ENCODE peak calls at places on chromosomes 11 and 22, in ten cellular contexts. Z, H, B, A, K, N, C, M, J and Q are unnamed samples.

GRCh38 chr22:44143596-44143995 is 37.1 kb upstream of the PARVG start:
- DNase-seq in Z (no peak), H (no peak), B (no peak), A (no peak), K (no peak), N (no peak), C (no peak), M (no peak), J (no peak), Q (no peak)

GRCh38 chr22:36055376-36056310 is 27.0 kb upstream of the RBFOX2 start:
- DNase-seq in Z (no peak), H (no peak), B (no peak), A (peak; percentile 75), K (no peak), N (no peak), C (no peak), M (no peak), J (no peak), Q (no peak)

GRCh38 chr11:104338186-104338585 is 174.2 kb upstream of the PDGFD start:
- DNase-seq in Z (no peak), H (no peak), B (peak; percentile 53), A (no peak), K (no peak), N (no peak), C (no peak), M (no peak), J (peak; percentile 24), Q (no peak)

GRCh38 chr11:117097567-117098268 is 510 bp downstream of the SIK3 start:
- DNase-seq in Z (no peak), H (peak; percentile 50), B (no peak), A (no peak), K (peak; percentile 48), N (peak; percentile 36), C (peak; percentile 56), M (no peak), J (no peak), Q (peak; percentile 74)

GRCh38 chr22:49307870-49308269 is 519.8 kb downstream of the BRD1 start:
- DNase-seq in Z (no peak), H (peak; percentile 2), B (no peak), A (no peak), K (peak; percentile 3), N (no peak), C (peak; percentile 26), M (no peak), J (no peak), Q (peak; percentile 33)

GRCh38 chr22:24824915-24825314 is 18.9 kb downstream of the SGSM1 start:
- DNase-seq in Z (no peak), H (no peak), B (no peak), A (no peak), K (no peak), N (no peak), C (no peak), M (no peak), J (no peak), Q (no peak)

GRCh38 chr11:125591659-125592304 is 870 bp upstream of the STT3A start:
- DNase-seq in Z (peak; percentile 30), H (peak; percentile 45), B (peak; percentile 45), A (no peak), K (peak; percentile 41), N (peak; percentile 34), C (peak; percentile 51), M (no peak), J (peak; percentile 50), Q (no peak)

GRCh38 chr11:72724851-72725730 is 27.1 kb downstream of the ARAP1 start:
- DNase-seq in Z (peak; percentile 80), H (peak; percentile 79), B (peak; percentile 60), A (peak; percentile 65), K (peak; percentile 74), N (peak; percentile 78), C (no peak), M (peak; percentile 65), J (peak; percentile 90), Q (no peak)

GRCh38 chr11:693415-693831 is 1.6 kb downstream of the DEAF1 start:
- DNase-seq in Z (no peak), H (no peak), B (peak; percentile 46), A (no peak), K (no peak), N (no peak), C (no peak), M (no peak), J (peak; percentile 33), Q (no peak)

GRCh38 chr11:116927163-116927772 is 89.8 kb upstream of the APOA1 start:
- DNase-seq in Z (peak; percentile 5), H (peak; percentile 25), B (no peak), A (no peak), K (no peak), N (no peak), C (no peak), M (no peak), J (no peak), Q (no peak)

GRCh38 chr11:128208329-128209220 is 378.8 kb downstream of the ETS1 start:
- DNase-seq in Z (no peak), H (no peak), B (peak; percentile 94), A (peak; percentile 76), K (no peak), N (peak; percentile 77), C (no peak), M (peak; percentile 72), J (peak; percentile 99), Q (no peak)

GRCh38 chr11:20451568-20451967 is 64.1 kb downstream of the PRMT3 start:
- DNase-seq in Z (no peak), H (no peak), B (peak; percentile 3), A (peak; percentile 37), K (no peak), N (peak; percentile 38), C (no peak), M (no peak), J (no peak), Q (no peak)

GRCh38 chr22:28171135-28171534 is 252.1 kb upstream of the PITPNB start:
- DNase-seq in Z (no peak), H (no peak), B (no peak), A (no peak), K (no peak), N (no peak), C (no peak), M (no peak), J (peak; percentile 82), Q (no peak)

GRCh38 chr11:93525601-93526000 is 17.6 kb downstream of the SMCO4 start:
- DNase-seq in Z (no peak), H (no peak), B (no peak), A (no peak), K (no peak), N (no peak), C (no peak), M (no peak), J (peak; percentile 60), Q (no peak)

GRCh38 chr11:102924851-102925380 is 30.6 kb downstream of the MMP13 start:
- DNase-seq in Z (no peak), H (no peak), B (peak; percentile 34), A (peak; percentile 15), K (peak; percentile 19), N (no peak), C (no peak), M (no peak), J (no peak), Q (no peak)

GRCh38 chr11:34454308-34455032 is 15.7 kb downstream of the CAT start:
- DNase-seq in Z (no peak), H (no peak), B (no peak), A (no peak), K (peak; percentile 58), N (no peak), C (no peak), M (no peak), J (no peak), Q (no peak)

GRCh38 chr11:26820739-26821138 is 98.9 kb upstream of the SLC5A12 start:
- DNase-seq in Z (no peak), H (no peak), B (peak; percentile 89), A (no peak), K (no peak), N (peak; percentile 34), C (no peak), M (peak; percentile 15), J (peak; percentile 97), Q (no peak)
- TF ChIP-seq CTCF in Z (no peak), H (no peak), B (no peak), A (no peak), K (no peak), N (no peak), C (no peak), M (no peak), J (no peak), Q (no peak)

GRCh38 chr22:41245917-41246499 is 5.3 kb upstream of the CHADL start:
- DNase-seq in Z (no peak), H (no peak), B (no peak), A (no peak), K (no peak), N (no peak), C (no peak), M (no peak), J (no peak), Q (peak; percentile 83)
- TF ChIP-seq CTCF in Z (no peak), H (peak; percentile 34), B (no peak), A (no peak), K (no peak), N (no peak), C (no peak), M (no peak), J (no peak), Q (peak; percentile 80)

GRCh38 chr11:89205378-89205777 is 27.7 kb downstream of the TYR start:
- DNase-seq in Z (no peak), H (no peak), B (no peak), A (no peak), K (no peak), N (peak; percentile 3), C (no peak), M (no peak), J (no peak), Q (no peak)
- TF ChIP-seq CTCF in Z (no peak), H (no peak), B (no peak), A (no peak), K (no peak), N (no peak), C (no peak), M (no peak), J (no peak), Q (no peak)

GRCh38 chr11:4700436-4700820 is 2.8 kb upstream of the OR51E2 start:
- DNase-seq in Z (no peak), H (no peak), B (no peak), A (no peak), K (no peak), N (no peak), C (no peak), M (no peak), J (no peak), Q (no peak)

GRCh38 chr11:4695442-4695841 is 2.2 kb downstream of the OR51E2 start:
- DNase-seq in Z (no peak), H (no peak), B (no peak), A (no peak), K (no peak), N (no peak), C (no peak), M (peak; percentile 8), J (no peak), Q (no peak)

GRCh38 chr11:4699697-4700435 is 2.2 kb upstream of the OR51E2 start:
- DNase-seq in Z (no peak), H (no peak), B (no peak), A (no peak), K (no peak), N (no peak), C (no peak), M (no peak), J (no peak), Q (no peak)

DNA sequence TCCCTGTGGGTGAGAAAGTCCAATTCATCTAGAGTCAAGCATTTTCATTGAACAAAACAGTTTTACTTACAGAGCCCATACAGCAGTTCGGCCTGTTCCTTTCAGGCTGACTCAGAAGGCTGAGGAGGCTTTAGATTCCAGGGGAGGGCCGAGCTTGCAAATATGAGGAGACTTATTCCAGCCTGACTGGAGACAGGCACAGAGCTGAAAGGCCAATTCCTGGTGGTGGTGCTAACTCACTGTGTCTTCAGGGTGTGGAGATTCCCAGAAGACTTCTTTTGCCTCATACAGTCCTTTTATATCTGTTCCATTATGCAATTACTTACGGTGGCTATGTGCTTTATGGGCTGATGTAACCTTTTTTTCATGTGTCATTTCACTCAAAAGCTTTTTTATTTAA is at the start of gene OR51E2:
- DNase-seq in Z (no peak), H (no peak), B (peak; percentile 8), A (no peak), K (no peak), N (no peak), C (no peak), M (peak; percentile 26), J (no peak), Q (no peak)
- TF ChIP-seq CTCF in Z (no peak), H (no peak), B (no peak), A (no peak), K (no peak), N (no peak), C (no peak), M (no peak), J (no peak), Q (no peak)